ENCODE peak calls at places on chromosomes 3 and 15, in four cellular contexts. C is adrenal gland, E is Peyer's patch, R is HT1080. X is an unnamed sample.

GRCh38 chr15:98562361-98562791 is 86.0 kb upstream of the IGF1R start:
- DNase-seq in C (no peak), E (no peak), R (no peak), X (peak)

GRCh38 chr15:66815322-66815721 is 113.3 kb downstream of the SMAD6 start:
- DNase-seq in C (no peak), E (no peak), R (peak), X (peak)

GRCh38 chr3:27990347-27990746 is 251.1 kb upstream of the CMC1 start:
- DNase-seq in E (no peak), R (no peak), C (no peak), X (peak)

GRCh38 chr3:171994646-171995441 is 44.5 kb upstream of the FNDC3B start:
- DNase-seq in E (no peak), R (peak), C (no peak), X (peak)

GRCh38 chr3:4741404-4742307 is 237.6 kb upstream of the BHLHE40 start:
- DNase-seq in C (peak), E (no peak), R (peak), X (peak)

GRCh38 chr3:179026636-179027035 is 45.0 kb downstream of the ZMAT3 start:
- DNase-seq in R (no peak), C (no peak), E (no peak), X (peak)

GRCh38 chr3:15815696-15816095 is 17.9 kb upstream of the ANKRD28 start:
- DNase-seq in C (no peak), R (peak), E (no peak), X (peak)

GRCh38 chr3:25423780-25424179 is 4.3 kb upstream of the RARB start:
- DNase-seq in E (no peak), C (no peak), R (peak), X (peak)

GRCh38 chr15:60798821-60799220 is 319.9 kb upstream of the ICE2 start:
- DNase-seq in E (no peak), R (peak), C (peak), X (peak)

GRCh38 chr3:96319176-96319575 is 495.2 kb upstream of the EPHA6 start:
- DNase-seq in C (no peak), R (no peak), E (no peak), X (no peak)

GRCh38 chr3:94928921-94929320 is 866.1 kb downstream of the NSUN3 start:
- DNase-seq in R (peak), C (peak), E (no peak), X (peak)

GRCh38 chr3:12175844-12176453 is 17.2 kb upstream of the TIMP4 start:
- DNase-seq in E (no peak), R (peak), C (peak), X (no peak)

GRCh38 chr3:186640473-186640818 is 247 bp downstream of the FETUB start:
- DNase-seq in R (peak), E (no peak), C (no peak), X (peak)

GRCh38 chr3:106792716-106793115 is 584.5 kb upstream of the CCDC54 start:
- DNase-seq in C (no peak), R (no peak), E (no peak), X (peak)

GRCh38 chr3:24525022-24525421 is 30.4 kb upstream of the THRB start:
- DNase-seq in E (no peak), C (no peak), R (no peak), X (no peak)

GRCh38 chr3:97662808-97663207 is 101.8 kb upstream of the ARL6 start:
- DNase-seq in C (no peak), E (no peak), R (no peak), X (no peak)

GRCh38 chr15:58503139-58504027 is 71.6 kb downstream of the LIPC start:
- DNase-seq in E (no peak), C (no peak), R (no peak), X (no peak)

GRCh38 chr15:64324513-64324912 is 31.5 kb downstream of the CSNK1G1 start:
- DNase-seq in C (no peak), R (peak), E (no peak), X (peak)

GRCh38 chr3:10363935-10364334 is 43.0 kb upstream of the SEC13 start:
- DNase-seq in C (no peak), E (no peak), R (no peak), X (peak)

GRCh38 chr3:36166477-36166876 is 213.8 kb upstream of the STAC start:
- DNase-seq in R (peak), E (no peak), C (peak), X (peak)